ENCODE peak calls at places on chromosomes 5 and 9, in four cellular contexts. One of them, this sample, is unnamed.

GRCh38 chr5:150297934-150298595 is 4.6 kb downstream of the ARSI start:
- DNase-seq in fibroblast of gingiva: no peak
- DNase-seq in stimulated activated CD8-positive, alpha-beta memory T cell treated with anti-CD3 and anti-CD28 coated beads, Interleukin-7, amount 100 ng/mL, for 24 hours: no peak
- DNase-seq in stimulated activated CD4-positive, alpha-beta T cell treated with anti-CD3 and anti-CD28 coated beads, Interleukin-2, amount 100 ng/mL, for 48 hours: no peak
- DNase-seq in this sample: no peak

GRCh38 chr5:29697786-29698414 is 1495.6 kb upstream of the CDH6 start:
- DNase-seq in stimulated activated CD8-positive, alpha-beta memory T cell treated with anti-CD3 and anti-CD28 coated beads, Interleukin-7, amount 100 ng/mL, for 24 hours: no peak
- DNase-seq in fibroblast of gingiva: no peak
- DNase-seq in stimulated activated CD4-positive, alpha-beta T cell treated with anti-CD3 and anti-CD28 coated beads, Interleukin-2, amount 100 ng/mL, for 48 hours: no peak
- DNase-seq in this sample: no peak

GRCh38 chr5:172870807-172871431 is 36.9 kb downstream of the ERGIC1 start:
- DNase-seq in fibroblast of gingiva: no peak
- DNase-seq in stimulated activated CD8-positive, alpha-beta memory T cell treated with anti-CD3 and anti-CD28 coated beads, Interleukin-7, amount 100 ng/mL, for 24 hours: no peak
- DNase-seq in stimulated activated CD4-positive, alpha-beta T cell treated with anti-CD3 and anti-CD28 coated beads, Interleukin-2, amount 100 ng/mL, for 48 hours: no peak
- DNase-seq in this sample: no peak

GRCh38 chr5:64612349-64612961 is 77.8 kb upstream of the SHISAL2B start:
- DNase-seq in fibroblast of gingiva: peak; percentile 55
- DNase-seq in stimulated activated CD8-positive, alpha-beta memory T cell treated with anti-CD3 and anti-CD28 coated beads, Interleukin-7, amount 100 ng/mL, for 24 hours: no peak
- DNase-seq in stimulated activated CD4-positive, alpha-beta T cell treated with anti-CD3 and anti-CD28 coated beads, Interleukin-2, amount 100 ng/mL, for 48 hours: no peak
- DNase-seq in this sample: no peak

GRCh38 chr9:31140316-31140715 is 1244.1 kb upstream of the ACO1 start:
- DNase-seq in stimulated activated CD8-positive, alpha-beta memory T cell treated with anti-CD3 and anti-CD28 coated beads, Interleukin-7, amount 100 ng/mL, for 24 hours: no peak
- DNase-seq in fibroblast of gingiva: no peak
- DNase-seq in stimulated activated CD4-positive, alpha-beta T cell treated with anti-CD3 and anti-CD28 coated beads, Interleukin-2, amount 100 ng/mL, for 48 hours: no peak
- DNase-seq in this sample: no peak

GRCh38 chr9:38619556-38620447 is 594 bp downstream of the ANKRD18A start:
- DNase-seq in stimulated activated CD4-positive, alpha-beta T cell treated with anti-CD3 and anti-CD28 coated beads, Interleukin-2, amount 100 ng/mL, for 48 hours: peak; percentile 16
- DNase-seq in fibroblast of gingiva: no peak
- DNase-seq in stimulated activated CD8-positive, alpha-beta memory T cell treated with anti-CD3 and anti-CD28 coated beads, Interleukin-7, amount 100 ng/mL, for 24 hours: no peak
- DNase-seq in this sample: peak; percentile 20

GRCh38 chr5:121325930-121326329 is 525.8 kb upstream of the FTMT start:
- DNase-seq in fibroblast of gingiva: peak; percentile 1
- DNase-seq in stimulated activated CD4-positive, alpha-beta T cell treated with anti-CD3 and anti-CD28 coated beads, Interleukin-2, amount 100 ng/mL, for 48 hours: no peak
- DNase-seq in stimulated activated CD8-positive, alpha-beta memory T cell treated with anti-CD3 and anti-CD28 coated beads, Interleukin-7, amount 100 ng/mL, for 24 hours: no peak
- DNase-seq in this sample: no peak

GRCh38 chr5:40691894-40692293 is 12.2 kb downstream of the PTGER4 start:
- DNase-seq in stimulated activated CD4-positive, alpha-beta T cell treated with anti-CD3 and anti-CD28 coated beads, Interleukin-2, amount 100 ng/mL, for 48 hours: no peak
- DNase-seq in stimulated activated CD8-positive, alpha-beta memory T cell treated with anti-CD3 and anti-CD28 coated beads, Interleukin-7, amount 100 ng/mL, for 24 hours: no peak
- DNase-seq in fibroblast of gingiva: no peak
- DNase-seq in this sample: no peak

GRCh38 chr5:78530342-78531096 is 118.1 kb downstream of the LHFPL2 start:
- DNase-seq in stimulated activated CD8-positive, alpha-beta memory T cell treated with anti-CD3 and anti-CD28 coated beads, Interleukin-7, amount 100 ng/mL, for 24 hours: no peak
- DNase-seq in stimulated activated CD4-positive, alpha-beta T cell treated with anti-CD3 and anti-CD28 coated beads, Interleukin-2, amount 100 ng/mL, for 48 hours: no peak
- DNase-seq in fibroblast of gingiva: no peak
- DNase-seq in this sample: no peak

GRCh38 chr5:124952079-124952478 is 205.6 kb upstream of the ZNF608 start:
- DNase-seq in stimulated activated CD8-positive, alpha-beta memory T cell treated with anti-CD3 and anti-CD28 coated beads, Interleukin-7, amount 100 ng/mL, for 24 hours: no peak
- DNase-seq in stimulated activated CD4-positive, alpha-beta T cell treated with anti-CD3 and anti-CD28 coated beads, Interleukin-2, amount 100 ng/mL, for 48 hours: no peak
- DNase-seq in fibroblast of gingiva: no peak
- DNase-seq in this sample: peak; percentile 9

GRCh38 chr5:15946026-15946425 is 233.6 kb downstream of the MARCHF11 start:
- DNase-seq in fibroblast of gingiva: no peak
- DNase-seq in stimulated activated CD8-positive, alpha-beta memory T cell treated with anti-CD3 and anti-CD28 coated beads, Interleukin-7, amount 100 ng/mL, for 24 hours: no peak
- DNase-seq in stimulated activated CD4-positive, alpha-beta T cell treated with anti-CD3 and anti-CD28 coated beads, Interleukin-2, amount 100 ng/mL, for 48 hours: no peak
- DNase-seq in this sample: no peak

GRCh38 chr5:203246-203645 is 12.0 kb downstream of the LRRC14B start:
- DNase-seq in fibroblast of gingiva: no peak
- DNase-seq in stimulated activated CD8-positive, alpha-beta memory T cell treated with anti-CD3 and anti-CD28 coated beads, Interleukin-7, amount 100 ng/mL, for 24 hours: no peak
- DNase-seq in stimulated activated CD4-positive, alpha-beta T cell treated with anti-CD3 and anti-CD28 coated beads, Interleukin-2, amount 100 ng/mL, for 48 hours: no peak
- DNase-seq in this sample: no peak

GRCh38 chr5:3210531-3210930 is 385.1 kb upstream of the IRX1 start:
- DNase-seq in stimulated activated CD4-positive, alpha-beta T cell treated with anti-CD3 and anti-CD28 coated beads, Interleukin-2, amount 100 ng/mL, for 48 hours: no peak
- DNase-seq in stimulated activated CD8-positive, alpha-beta memory T cell treated with anti-CD3 and anti-CD28 coated beads, Interleukin-7, amount 100 ng/mL, for 24 hours: no peak
- DNase-seq in fibroblast of gingiva: no peak
- DNase-seq in this sample: no peak

GRCh38 chr5:157109744-157110143 is 900 bp upstream of the HAVCR2 start:
- DNase-seq in stimulated activated CD8-positive, alpha-beta memory T cell treated with anti-CD3 and anti-CD28 coated beads, Interleukin-7, amount 100 ng/mL, for 24 hours: no peak
- DNase-seq in stimulated activated CD4-positive, alpha-beta T cell treated with anti-CD3 and anti-CD28 coated beads, Interleukin-2, amount 100 ng/mL, for 48 hours: no peak
- DNase-seq in fibroblast of gingiva: no peak
- DNase-seq in this sample: peak; percentile 55

GRCh38 chr5:1416856-1417469 is 28.3 kb downstream of the SLC6A3 start:
- DNase-seq in stimulated activated CD8-positive, alpha-beta memory T cell treated with anti-CD3 and anti-CD28 coated beads, Interleukin-7, amount 100 ng/mL, for 24 hours: no peak
- DNase-seq in stimulated activated CD4-positive, alpha-beta T cell treated with anti-CD3 and anti-CD28 coated beads, Interleukin-2, amount 100 ng/mL, for 48 hours: no peak
- DNase-seq in fibroblast of gingiva: no peak
- DNase-seq in this sample: no peak

GRCh38 chr9:131478421-131478868 is 24.3 kb upstream of the POMT1 start:
- DNase-seq in stimulated activated CD4-positive, alpha-beta T cell treated with anti-CD3 and anti-CD28 coated beads, Interleukin-2, amount 100 ng/mL, for 48 hours: peak; percentile 57
- DNase-seq in stimulated activated CD8-positive, alpha-beta memory T cell treated with anti-CD3 and anti-CD28 coated beads, Interleukin-7, amount 100 ng/mL, for 24 hours: peak; percentile 27
- DNase-seq in fibroblast of gingiva: no peak
- DNase-seq in this sample: peak; percentile 67

GRCh38 chr9:137836831-137837241 is 40.7 kb upstream of the CACNA1B start:
- DNase-seq in fibroblast of gingiva: no peak
- DNase-seq in stimulated activated CD4-positive, alpha-beta T cell treated with anti-CD3 and anti-CD28 coated beads, Interleukin-2, amount 100 ng/mL, for 48 hours: no peak
- DNase-seq in stimulated activated CD8-positive, alpha-beta memory T cell treated with anti-CD3 and anti-CD28 coated beads, Interleukin-7, amount 100 ng/mL, for 24 hours: no peak
- DNase-seq in this sample: no peak

GRCh38 chr9:15717290-15717689 is 164.4 kb downstream of the CCDC171 start:
- DNase-seq in stimulated activated CD8-positive, alpha-beta memory T cell treated with anti-CD3 and anti-CD28 coated beads, Interleukin-7, amount 100 ng/mL, for 24 hours: no peak
- DNase-seq in fibroblast of gingiva: no peak
- DNase-seq in stimulated activated CD4-positive, alpha-beta T cell treated with anti-CD3 and anti-CD28 coated beads, Interleukin-2, amount 100 ng/mL, for 48 hours: no peak
- DNase-seq in this sample: no peak

GRCh38 chr5:65072836-65073620 is 304.3 kb downstream of the CWC27 start:
- DNase-seq in stimulated activated CD8-positive, alpha-beta memory T cell treated with anti-CD3 and anti-CD28 coated beads, Interleukin-7, amount 100 ng/mL, for 24 hours: no peak
- DNase-seq in stimulated activated CD4-positive, alpha-beta T cell treated with anti-CD3 and anti-CD28 coated beads, Interleukin-2, amount 100 ng/mL, for 48 hours: no peak
- DNase-seq in fibroblast of gingiva: no peak
- DNase-seq in this sample: no peak

GRCh38 chr9:134870746-134871667 is 9.6 kb upstream of the FCN2 start:
- DNase-seq in fibroblast of gingiva: no peak
- DNase-seq in stimulated activated CD8-positive, alpha-beta memory T cell treated with anti-CD3 and anti-CD28 coated beads, Interleukin-7, amount 100 ng/mL, for 24 hours: no peak
- DNase-seq in stimulated activated CD4-positive, alpha-beta T cell treated with anti-CD3 and anti-CD28 coated beads, Interleukin-2, amount 100 ng/mL, for 48 hours: no peak
- DNase-seq in this sample: no peak

GRCh38 chr5:4189317-4189716 is 593.7 kb downstream of the IRX1 start:
- DNase-seq in fibroblast of gingiva: no peak
- DNase-seq in stimulated activated CD4-positive, alpha-beta T cell treated with anti-CD3 and anti-CD28 coated beads, Interleukin-2, amount 100 ng/mL, for 48 hours: no peak
- DNase-seq in stimulated activated CD8-positive, alpha-beta memory T cell treated with anti-CD3 and anti-CD28 coated beads, Interleukin-7, amount 100 ng/mL, for 24 hours: no peak
- DNase-seq in this sample: no peak

GRCh38 chr9:17401858-17402257 is 177.0 kb upstream of the SH3GL2 start:
- DNase-seq in fibroblast of gingiva: no peak
- DNase-seq in stimulated activated CD4-positive, alpha-beta T cell treated with anti-CD3 and anti-CD28 coated beads, Interleukin-2, amount 100 ng/mL, for 48 hours: no peak
- DNase-seq in stimulated activated CD8-positive, alpha-beta memory T cell treated with anti-CD3 and anti-CD28 coated beads, Interleukin-7, amount 100 ng/mL, for 24 hours: no peak
- DNase-seq in this sample: no peak

GRCh38 chr9:113511856-113512761 is 48.6 kb downstream of the RGS3 start:
- DNase-seq in stimulated activated CD8-positive, alpha-beta memory T cell treated with anti-CD3 and anti-CD28 coated beads, Interleukin-7, amount 100 ng/mL, for 24 hours: peak; percentile 56
- DNase-seq in stimulated activated CD4-positive, alpha-beta T cell treated with anti-CD3 and anti-CD28 coated beads, Interleukin-2, amount 100 ng/mL, for 48 hours: peak; percentile 62
- DNase-seq in fibroblast of gingiva: no peak
- DNase-seq in this sample: peak; percentile 88

This sample was measured in stimulated activated naive CD8-positive, alpha-beta T cell treated with anti-CD3 and anti-CD28 coated beads, Interleukin-15, Interleukin-2, amounts not matched to agents 100 U/mL and 50 U/mL, for 24 hours.